ENCODE peak calls at places on chromosomes 4 and X, in six cellular contexts. One of them, this sample, is unnamed.

GRCh38 chr4:176534566-176534965 is 214.8 kb downstream of the SPCS3 start:
- DNase-seq in DMS153: no peak
- DNase-seq in stimulated activated CD8-positive, alpha-beta memory T cell treated with anti-CD3 and anti-CD28 coated beads, Interleukin-7, amount 100 ng/mL, for 1 hour: no peak
- DNase-seq in psoas muscle: no peak
- DNase-seq in Ammon's horn: no peak
- DNase-seq in NCI-H2081: no peak
- DNase-seq in this sample: no peak

GRCh38 chr4:119136541-119136940 is 909 bp downstream of the MYOZ2 start:
- DNase-seq in psoas muscle: no peak
- DNase-seq in DMS153: no peak
- DNase-seq in stimulated activated CD8-positive, alpha-beta memory T cell treated with anti-CD3 and anti-CD28 coated beads, Interleukin-7, amount 100 ng/mL, for 1 hour: no peak
- DNase-seq in Ammon's horn: peak
- DNase-seq in NCI-H2081: no peak
- DNase-seq in this sample: no peak

GRCh38 chr4:128468485-128468989 is 180.9 kb upstream of the PGRMC2 start:
- DNase-seq in DMS153: peak
- DNase-seq in stimulated activated CD8-positive, alpha-beta memory T cell treated with anti-CD3 and anti-CD28 coated beads, Interleukin-7, amount 100 ng/mL, for 1 hour: no peak
- DNase-seq in psoas muscle: no peak
- DNase-seq in NCI-H2081: no peak
- DNase-seq in Ammon's horn: peak
- DNase-seq in this sample: no peak

GRCh38 chr4:76993787-76994641 is 44.5 kb downstream of the SEPTIN11 start:
- DNase-seq in DMS153: peak
- DNase-seq in stimulated activated CD8-positive, alpha-beta memory T cell treated with anti-CD3 and anti-CD28 coated beads, Interleukin-7, amount 100 ng/mL, for 1 hour: no peak
- DNase-seq in psoas muscle: no peak
- DNase-seq in Ammon's horn: no peak
- DNase-seq in NCI-H2081: no peak
- DNase-seq in this sample: no peak

GRCh38 chrX:55026143-55026542 is 4.6 kb downstream of the ALAS2 start:
- DNase-seq in stimulated activated CD8-positive, alpha-beta memory T cell treated with anti-CD3 and anti-CD28 coated beads, Interleukin-7, amount 100 ng/mL, for 1 hour: no peak
- DNase-seq in DMS153: no peak
- DNase-seq in Ammon's horn: no peak
- DNase-seq in psoas muscle: no peak
- DNase-seq in NCI-H2081: no peak
- DNase-seq in this sample: no peak

GRCh38 chr4:180560896-180561295 is 1682.3 kb upstream of the TENM3 start:
- DNase-seq in stimulated activated CD8-positive, alpha-beta memory T cell treated with anti-CD3 and anti-CD28 coated beads, Interleukin-7, amount 100 ng/mL, for 1 hour: no peak
- DNase-seq in Ammon's horn: peak
- DNase-seq in NCI-H2081: no peak
- DNase-seq in psoas muscle: no peak
- DNase-seq in DMS153: no peak
- DNase-seq in this sample: no peak

GRCh38 chr4:150581611-150582010 is 340 bp upstream of the MAB21L2 start:
- DNase-seq in DMS153: no peak
- DNase-seq in stimulated activated CD8-positive, alpha-beta memory T cell treated with anti-CD3 and anti-CD28 coated beads, Interleukin-7, amount 100 ng/mL, for 1 hour: no peak
- DNase-seq in NCI-H2081: no peak
- DNase-seq in Ammon's horn: peak
- DNase-seq in psoas muscle: no peak
- DNase-seq in this sample: no peak

GRCh38 chr4:81454498-81454897 is 17.2 kb downstream of the RASGEF1B start:
- DNase-seq in DMS153: no peak
- DNase-seq in NCI-H2081: no peak
- DNase-seq in Ammon's horn: no peak
- DNase-seq in psoas muscle: no peak
- DNase-seq in stimulated activated CD8-positive, alpha-beta memory T cell treated with anti-CD3 and anti-CD28 coated beads, Interleukin-7, amount 100 ng/mL, for 1 hour: no peak
- DNase-seq in this sample: no peak

GRCh38 chrX:10534611-10535010 is 85.8 kb downstream of the MID1 start:
- DNase-seq in NCI-H2081: no peak
- DNase-seq in stimulated activated CD8-positive, alpha-beta memory T cell treated with anti-CD3 and anti-CD28 coated beads, Interleukin-7, amount 100 ng/mL, for 1 hour: no peak
- DNase-seq in DMS153: no peak
- DNase-seq in psoas muscle: no peak
- DNase-seq in Ammon's horn: no peak
- DNase-seq in this sample: no peak

GRCh38 chr4:177118596-177118995 is 191.1 kb upstream of the NEIL3 start:
- DNase-seq in Ammon's horn: peak
- DNase-seq in psoas muscle: peak
- DNase-seq in NCI-H2081: no peak
- DNase-seq in stimulated activated CD8-positive, alpha-beta memory T cell treated with anti-CD3 and anti-CD28 coated beads, Interleukin-7, amount 100 ng/mL, for 1 hour: no peak
- DNase-seq in DMS153: no peak
- DNase-seq in this sample: no peak

GRCh38 chr4:41418444-41418843 is 119.5 kb upstream of the LIMCH1 start:
- DNase-seq in NCI-H2081: no peak
- DNase-seq in DMS153: no peak
- DNase-seq in stimulated activated CD8-positive, alpha-beta memory T cell treated with anti-CD3 and anti-CD28 coated beads, Interleukin-7, amount 100 ng/mL, for 1 hour: no peak
- DNase-seq in psoas muscle: peak
- DNase-seq in Ammon's horn: peak
- DNase-seq in this sample: no peak

GRCh38 chr4:188008377-188008776 is 12.8 kb downstream of the ZFP42 start:
- DNase-seq in stimulated activated CD8-positive, alpha-beta memory T cell treated with anti-CD3 and anti-CD28 coated beads, Interleukin-7, amount 100 ng/mL, for 1 hour: no peak
- DNase-seq in psoas muscle: no peak
- DNase-seq in Ammon's horn: no peak
- DNase-seq in NCI-H2081: no peak
- DNase-seq in DMS153: no peak
- DNase-seq in this sample: no peak

GRCh38 chr4:23728393-23728792 is 161.5 kb downstream of the PPARGC1A start:
- DNase-seq in DMS153: no peak
- DNase-seq in stimulated activated CD8-positive, alpha-beta memory T cell treated with anti-CD3 and anti-CD28 coated beads, Interleukin-7, amount 100 ng/mL, for 1 hour: no peak
- DNase-seq in psoas muscle: no peak
- DNase-seq in Ammon's horn: no peak
- DNase-seq in NCI-H2081: no peak
- DNase-seq in this sample: no peak

GRCh38 chrX:17403231-17403691 is 28.3 kb downstream of the NHS start:
- DNase-seq in psoas muscle: no peak
- DNase-seq in NCI-H2081: no peak
- DNase-seq in DMS153: no peak
- DNase-seq in stimulated activated CD8-positive, alpha-beta memory T cell treated with anti-CD3 and anti-CD28 coated beads, Interleukin-7, amount 100 ng/mL, for 1 hour: no peak
- DNase-seq in Ammon's horn: no peak
- DNase-seq in this sample: no peak

GRCh38 chr4:24489870-24490269 is 94.5 kb downstream of the DHX15 start:
- DNase-seq in DMS153: no peak
- DNase-seq in psoas muscle: peak
- DNase-seq in stimulated activated CD8-positive, alpha-beta memory T cell treated with anti-CD3 and anti-CD28 coated beads, Interleukin-7, amount 100 ng/mL, for 1 hour: no peak
- DNase-seq in NCI-H2081: no peak
- DNase-seq in Ammon's horn: no peak
- DNase-seq in this sample: no peak